ENCODE peak calls at places on chromosomes 3 and 15, in five cellular contexts. I, L, O, C and S are unnamed samples.

GRCh38 chr3:8593022-8593817 is 51.4 kb downstream of the SSUH2 start:
- DNase-seq in I (no peak), C (no peak), O (no peak), L (no peak), S (no peak)

GRCh38 chr15:76345880-76346665 is 9.5 kb downstream of the ISL2 start:
- DNase-seq in I (no peak), C (no peak), L (no peak), O (peak; percentile 54), S (no peak)

GRCh38 chr3:99545941-99546580 is 92.3 kb upstream of the COL8A1 start:
- DNase-seq in C (no peak), I (no peak), L (no peak), O (no peak), S (no peak)

GRCh38 chr3:161854232-161854771 is 357.7 kb downstream of the OTOL1 start:
- DNase-seq in I (no peak), L (no peak), C (no peak), O (no peak), S (no peak)

GRCh38 chr3:14145670-14146380 is 21.0 kb downstream of the TMEM43 start:
- DNase-seq in O (no peak), C (no peak), I (no peak), L (peak; percentile 76), S (no peak)

GRCh38 chr15:52642386-52643361 is 36.5 kb downstream of the ATOSA start:
- DNase-seq in I (no peak), O (no peak), C (no peak), L (no peak), S (no peak)

GRCh38 chr3:10519236-10519635 is 13.8 kb upstream of the ATP2B2 start:
- DNase-seq in C (no peak), I (no peak), L (peak; percentile 77), O (no peak), S (no peak)

GRCh38 chr3:130901463-130902204 is 7.8 kb downstream of the ATP2C1 start:
- DNase-seq in I (no peak), O (no peak), C (no peak), L (no peak), S (no peak)

GRCh38 chr3:123076496-123077418 is 9.9 kb downstream of the PDIA5 start:
- DNase-seq in I (peak; percentile 49), C (no peak), O (no peak), L (peak; percentile 77), S (no peak)